ENCODE peak calls at places on chromosomes 1 and 21, in seven cellular contexts. One of them, this sample, is unnamed.
A peak's percentile ranks its signal among the peaks of the same experiment; 100 is the strongest.

GRCh38 chr1:111139234-111139955 is 498 bp downstream of the DRAM2 start:
- DNase-seq in uterus: peak; percentile 17
- DNase-seq in GM13976: no peak
- DNase-seq in tibial artery: peak; percentile 42
- DNase-seq in stimulated activated CD4-positive, alpha-beta T cell treated with anti-CD3 and anti-CD28 coated beads, Interleukin-1b, Interleukin-23, amount 100 ng/mL, for 24 hours: peak; percentile 33
- DNase-seq in mesenchymal stem cell: peak; percentile 82
- DNase-seq in D341Med: peak; percentile 83
- DNase-seq in this sample: no peak

GRCh38 chr1:154483941-154484803 is 17.8 kb upstream of the TDRD10 start:
- DNase-seq in uterus: no peak
- DNase-seq in GM13976: no peak
- DNase-seq in tibial artery: no peak
- DNase-seq in stimulated activated CD4-positive, alpha-beta T cell treated with anti-CD3 and anti-CD28 coated beads, Interleukin-1b, Interleukin-23, amount 100 ng/mL, for 24 hours: no peak
- DNase-seq in mesenchymal stem cell: peak; percentile 45
- DNase-seq in D341Med: no peak
- DNase-seq in this sample: no peak

GRCh38 chr1:15513192-15513591 is 10.8 kb downstream of the CASP9 start:
- DNase-seq in uterus: no peak
- DNase-seq in GM13976: no peak
- DNase-seq in tibial artery: no peak
- DNase-seq in stimulated activated CD4-positive, alpha-beta T cell treated with anti-CD3 and anti-CD28 coated beads, Interleukin-1b, Interleukin-23, amount 100 ng/mL, for 24 hours: no peak
- DNase-seq in mesenchymal stem cell: no peak
- DNase-seq in D341Med: no peak
- DNase-seq in this sample: no peak

GRCh38 chr1:85448358-85448757 is 16.6 kb downstream of the DDAH1 start:
- DNase-seq in uterus: no peak
- DNase-seq in GM13976: no peak
- DNase-seq in tibial artery: no peak
- DNase-seq in stimulated activated CD4-positive, alpha-beta T cell treated with anti-CD3 and anti-CD28 coated beads, Interleukin-1b, Interleukin-23, amount 100 ng/mL, for 24 hours: no peak
- DNase-seq in mesenchymal stem cell: peak; percentile 46
- DNase-seq in D341Med: no peak
- DNase-seq in this sample: no peak

GRCh38 chr1:201475121-201475520 is 6.1 kb upstream of the PHLDA3 start:
- DNase-seq in uterus: no peak
- DNase-seq in GM13976: no peak
- DNase-seq in tibial artery: no peak
- DNase-seq in stimulated activated CD4-positive, alpha-beta T cell treated with anti-CD3 and anti-CD28 coated beads, Interleukin-1b, Interleukin-23, amount 100 ng/mL, for 24 hours: no peak
- DNase-seq in mesenchymal stem cell: no peak
- DNase-seq in D341Med: no peak
- DNase-seq in this sample: no peak

GRCh38 chr1:23385119-23385621 is 15.5 kb upstream of the ZNF436 start:
- DNase-seq in uterus: no peak
- DNase-seq in GM13976: no peak
- DNase-seq in tibial artery: no peak
- DNase-seq in stimulated activated CD4-positive, alpha-beta T cell treated with anti-CD3 and anti-CD28 coated beads, Interleukin-1b, Interleukin-23, amount 100 ng/mL, for 24 hours: no peak
- DNase-seq in mesenchymal stem cell: peak; percentile 65
- DNase-seq in D341Med: no peak
- DNase-seq in this sample: no peak

GRCh38 chr1:65535981-65536380 is 115.5 kb downstream of the LEPR start:
- DNase-seq in uterus: no peak
- DNase-seq in GM13976: no peak
- DNase-seq in tibial artery: no peak
- DNase-seq in stimulated activated CD4-positive, alpha-beta T cell treated with anti-CD3 and anti-CD28 coated beads, Interleukin-1b, Interleukin-23, amount 100 ng/mL, for 24 hours: no peak
- DNase-seq in mesenchymal stem cell: no peak
- DNase-seq in D341Med: no peak
- DNase-seq in this sample: no peak

GRCh38 chr1:3821004-3821933 is 25.0 kb upstream of the LRRC47 start:
- DNase-seq in uterus: no peak
- DNase-seq in GM13976: no peak
- DNase-seq in tibial artery: no peak
- DNase-seq in stimulated activated CD4-positive, alpha-beta T cell treated with anti-CD3 and anti-CD28 coated beads, Interleukin-1b, Interleukin-23, amount 100 ng/mL, for 24 hours: no peak
- DNase-seq in mesenchymal stem cell: no peak
- DNase-seq in D341Med: peak; percentile 85
- DNase-seq in this sample: no peak

GRCh38 chr1:178341218-178341956 is 155.4 kb downstream of the CLEC20A start:
- DNase-seq in uterus: peak; percentile 25
- DNase-seq in GM13976: no peak
- DNase-seq in tibial artery: peak; percentile 27
- DNase-seq in stimulated activated CD4-positive, alpha-beta T cell treated with anti-CD3 and anti-CD28 coated beads, Interleukin-1b, Interleukin-23, amount 100 ng/mL, for 24 hours: no peak
- DNase-seq in mesenchymal stem cell: peak; percentile 73
- DNase-seq in D341Med: peak; percentile 25
- DNase-seq in this sample: no peak

GRCh38 chr1:2003564-2004131 is at the start of gene CFAP74:
- DNase-seq in uterus: no peak
- DNase-seq in GM13976: no peak
- DNase-seq in tibial artery: no peak
- DNase-seq in stimulated activated CD4-positive, alpha-beta T cell treated with anti-CD3 and anti-CD28 coated beads, Interleukin-1b, Interleukin-23, amount 100 ng/mL, for 24 hours: no peak
- DNase-seq in mesenchymal stem cell: peak; percentile 65
- DNase-seq in D341Med: peak; percentile 60
- DNase-seq in this sample: no peak

GRCh38 chr1:159986093-159986492 is 32.1 kb upstream of the SLAMF9 start:
- DNase-seq in uterus: no peak
- DNase-seq in GM13976: no peak
- DNase-seq in tibial artery: no peak
- DNase-seq in stimulated activated CD4-positive, alpha-beta T cell treated with anti-CD3 and anti-CD28 coated beads, Interleukin-1b, Interleukin-23, amount 100 ng/mL, for 24 hours: no peak
- DNase-seq in mesenchymal stem cell: no peak
- DNase-seq in D341Med: no peak
- DNase-seq in this sample: no peak

GRCh38 chr1:79128726-79129125 is 122.2 kb upstream of the ADGRL4 start:
- DNase-seq in uterus: no peak
- DNase-seq in GM13976: no peak
- DNase-seq in tibial artery: no peak
- DNase-seq in stimulated activated CD4-positive, alpha-beta T cell treated with anti-CD3 and anti-CD28 coated beads, Interleukin-1b, Interleukin-23, amount 100 ng/mL, for 24 hours: no peak
- DNase-seq in mesenchymal stem cell: peak; percentile 78
- DNase-seq in D341Med: no peak
- DNase-seq in this sample: no peak

GRCh38 chr1:197439708-197440107 is 171.7 kb downstream of the CRB1 start:
- DNase-seq in uterus: no peak
- DNase-seq in GM13976: no peak
- DNase-seq in tibial artery: no peak
- DNase-seq in stimulated activated CD4-positive, alpha-beta T cell treated with anti-CD3 and anti-CD28 coated beads, Interleukin-1b, Interleukin-23, amount 100 ng/mL, for 24 hours: no peak
- DNase-seq in mesenchymal stem cell: no peak
- DNase-seq in D341Med: no peak
- DNase-seq in this sample: no peak

GRCh38 chr1:25624155-25624554 is 7.6 kb downstream of the MAN1C1 start:
- DNase-seq in uterus: no peak
- DNase-seq in GM13976: no peak
- DNase-seq in tibial artery: no peak
- DNase-seq in stimulated activated CD4-positive, alpha-beta T cell treated with anti-CD3 and anti-CD28 coated beads, Interleukin-1b, Interleukin-23, amount 100 ng/mL, for 24 hours: no peak
- DNase-seq in mesenchymal stem cell: no peak
- DNase-seq in D341Med: no peak
- DNase-seq in this sample: no peak

GRCh38 chr1:243946253-243946652 is 96.2 kb upstream of the AKT3 start:
- DNase-seq in uterus: no peak
- DNase-seq in GM13976: no peak
- DNase-seq in tibial artery: no peak
- DNase-seq in stimulated activated CD4-positive, alpha-beta T cell treated with anti-CD3 and anti-CD28 coated beads, Interleukin-1b, Interleukin-23, amount 100 ng/mL, for 24 hours: no peak
- DNase-seq in mesenchymal stem cell: no peak
- DNase-seq in D341Med: no peak
- DNase-seq in this sample: no peak

GRCh38 chr1:8880068-8880676 is 1.7 kb upstream of the ENO1 start:
- DNase-seq in uterus: peak; percentile 86
- DNase-seq in GM13976: peak; percentile 65
- DNase-seq in tibial artery: peak; percentile 86
- DNase-seq in stimulated activated CD4-positive, alpha-beta T cell treated with anti-CD3 and anti-CD28 coated beads, Interleukin-1b, Interleukin-23, amount 100 ng/mL, for 24 hours: no peak
- DNase-seq in mesenchymal stem cell: peak; percentile 91
- DNase-seq in D341Med: no peak
- DNase-seq in this sample: no peak

GRCh38 chr1:161164901-161165620 is 1.2 kb upstream of the PPOX start:
- DNase-seq in uterus: no peak
- DNase-seq in GM13976: no peak
- DNase-seq in tibial artery: no peak
- DNase-seq in stimulated activated CD4-positive, alpha-beta T cell treated with anti-CD3 and anti-CD28 coated beads, Interleukin-1b, Interleukin-23, amount 100 ng/mL, for 24 hours: no peak
- DNase-seq in mesenchymal stem cell: no peak
- DNase-seq in D341Med: no peak
- DNase-seq in this sample: no peak

GRCh38 chr1:163202833-163203451 is at the start of gene RGS5:
- DNase-seq in uterus: no peak
- DNase-seq in GM13976: no peak
- DNase-seq in tibial artery: no peak
- DNase-seq in stimulated activated CD4-positive, alpha-beta T cell treated with anti-CD3 and anti-CD28 coated beads, Interleukin-1b, Interleukin-23, amount 100 ng/mL, for 24 hours: no peak
- DNase-seq in mesenchymal stem cell: peak; percentile 45
- DNase-seq in D341Med: peak; percentile 28
- DNase-seq in this sample: no peak

GRCh38 chr1:8711161-8711560 is 106.3 kb downstream of the RERE start:
- DNase-seq in uterus: no peak
- DNase-seq in GM13976: no peak
- DNase-seq in tibial artery: no peak
- DNase-seq in stimulated activated CD4-positive, alpha-beta T cell treated with anti-CD3 and anti-CD28 coated beads, Interleukin-1b, Interleukin-23, amount 100 ng/mL, for 24 hours: no peak
- DNase-seq in mesenchymal stem cell: no peak
- DNase-seq in D341Med: no peak
- DNase-seq in this sample: no peak

GRCh38 chr1:94271373-94271772 is 34.0 kb upstream of the ARHGAP29 start:
- DNase-seq in uterus: no peak
- DNase-seq in GM13976: no peak
- DNase-seq in tibial artery: no peak
- DNase-seq in stimulated activated CD4-positive, alpha-beta T cell treated with anti-CD3 and anti-CD28 coated beads, Interleukin-1b, Interleukin-23, amount 100 ng/mL, for 24 hours: no peak
- DNase-seq in mesenchymal stem cell: no peak
- DNase-seq in D341Med: no peak
- DNase-seq in this sample: no peak

GRCh38 chr1:227782226-227782625 is 33.2 kb upstream of the PRSS38 start:
- DNase-seq in uterus: no peak
- DNase-seq in GM13976: no peak
- DNase-seq in tibial artery: no peak
- DNase-seq in stimulated activated CD4-positive, alpha-beta T cell treated with anti-CD3 and anti-CD28 coated beads, Interleukin-1b, Interleukin-23, amount 100 ng/mL, for 24 hours: no peak
- DNase-seq in mesenchymal stem cell: no peak
- DNase-seq in D341Med: peak; percentile 16
- DNase-seq in this sample: no peak

GRCh38 chr21:46226920-46227599 is 1.5 kb downstream of the LSS start:
- DNase-seq in uterus: no peak
- DNase-seq in GM13976: peak; percentile 47
- DNase-seq in tibial artery: no peak
- DNase-seq in stimulated activated CD4-positive, alpha-beta T cell treated with anti-CD3 and anti-CD28 coated beads, Interleukin-1b, Interleukin-23, amount 100 ng/mL, for 24 hours: no peak
- DNase-seq in mesenchymal stem cell: peak; percentile 79
- DNase-seq in D341Med: peak; percentile 4
- DNase-seq in this sample: no peak

GRCh38 chr1:187999973-188000372 is 1171.2 kb downstream of the PLA2G4A start:
- DNase-seq in uterus: no peak
- DNase-seq in GM13976: no peak
- DNase-seq in tibial artery: no peak
- DNase-seq in stimulated activated CD4-positive, alpha-beta T cell treated with anti-CD3 and anti-CD28 coated beads, Interleukin-1b, Interleukin-23, amount 100 ng/mL, for 24 hours: no peak
- DNase-seq in mesenchymal stem cell: no peak
- DNase-seq in D341Med: no peak
- DNase-seq in this sample: no peak

GRCh38 chr1:96116707-96117106 is 604.9 kb upstream of the PTBP2 start:
- DNase-seq in uterus: no peak
- DNase-seq in GM13976: no peak
- DNase-seq in tibial artery: no peak
- DNase-seq in stimulated activated CD4-positive, alpha-beta T cell treated with anti-CD3 and anti-CD28 coated beads, Interleukin-1b, Interleukin-23, amount 100 ng/mL, for 24 hours: no peak
- DNase-seq in mesenchymal stem cell: peak; percentile 37
- DNase-seq in D341Med: no peak
- DNase-seq in this sample: no peak

GRCh38 chr1:55235722-55236121 is 20.6 kb upstream of the USP24 start:
- DNase-seq in uterus: no peak
- DNase-seq in GM13976: no peak
- DNase-seq in tibial artery: no peak
- DNase-seq in stimulated activated CD4-positive, alpha-beta T cell treated with anti-CD3 and anti-CD28 coated beads, Interleukin-1b, Interleukin-23, amount 100 ng/mL, for 24 hours: no peak
- DNase-seq in mesenchymal stem cell: peak; percentile 91
- DNase-seq in D341Med: no peak
- DNase-seq in this sample: no peak

GRCh38 chr1:221166559-221167318 is 287.5 kb downstream of the HLX start:
- DNase-seq in uterus: no peak
- DNase-seq in GM13976: peak; percentile 24
- DNase-seq in tibial artery: peak; percentile 38
- DNase-seq in stimulated activated CD4-positive, alpha-beta T cell treated with anti-CD3 and anti-CD28 coated beads, Interleukin-1b, Interleukin-23, amount 100 ng/mL, for 24 hours: no peak
- DNase-seq in mesenchymal stem cell: no peak
- DNase-seq in D341Med: no peak
- DNase-seq in this sample: no peak

GRCh38 chr1:37186246-37186756 is 152.0 kb upstream of the GRIK3 start:
- DNase-seq in uterus: no peak
- DNase-seq in GM13976: no peak
- DNase-seq in tibial artery: no peak
- DNase-seq in stimulated activated CD4-positive, alpha-beta T cell treated with anti-CD3 and anti-CD28 coated beads, Interleukin-1b, Interleukin-23, amount 100 ng/mL, for 24 hours: no peak
- DNase-seq in mesenchymal stem cell: no peak
- DNase-seq in D341Med: no peak
- DNase-seq in this sample: no peak

GRCh38 chr1:21782868-21783678 is at the start of gene USP48:
- DNase-seq in uterus: peak; percentile 97
- DNase-seq in GM13976: peak; percentile 94
- DNase-seq in tibial artery: peak; percentile 96
- DNase-seq in stimulated activated CD4-positive, alpha-beta T cell treated with anti-CD3 and anti-CD28 coated beads, Interleukin-1b, Interleukin-23, amount 100 ng/mL, for 24 hours: peak; percentile 95
- DNase-seq in mesenchymal stem cell: peak; percentile 97
- DNase-seq in D341Med: peak; percentile 97
- DNase-seq in this sample: peak; percentile 61

GRCh38 chr1:240464099-240464498 is 147.9 kb downstream of the GREM2 start:
- DNase-seq in uterus: no peak
- DNase-seq in GM13976: no peak
- DNase-seq in tibial artery: no peak
- DNase-seq in stimulated activated CD4-positive, alpha-beta T cell treated with anti-CD3 and anti-CD28 coated beads, Interleukin-1b, Interleukin-23, amount 100 ng/mL, for 24 hours: no peak
- DNase-seq in mesenchymal stem cell: peak; percentile 16
- DNase-seq in D341Med: no peak
- DNase-seq in this sample: no peak

GRCh38 chr1:185520188-185520935 is 203.3 kb upstream of the IVNS1ABP start:
- DNase-seq in uterus: no peak
- DNase-seq in GM13976: no peak
- DNase-seq in tibial artery: no peak
- DNase-seq in stimulated activated CD4-positive, alpha-beta T cell treated with anti-CD3 and anti-CD28 coated beads, Interleukin-1b, Interleukin-23, amount 100 ng/mL, for 24 hours: no peak
- DNase-seq in mesenchymal stem cell: peak; percentile 40
- DNase-seq in D341Med: no peak
- DNase-seq in this sample: no peak

GRCh38 chr1:27405074-27405473 is 12.7 kb downstream of the GPR3 start:
- DNase-seq in uterus: no peak
- DNase-seq in GM13976: no peak
- DNase-seq in tibial artery: no peak
- DNase-seq in stimulated activated CD4-positive, alpha-beta T cell treated with anti-CD3 and anti-CD28 coated beads, Interleukin-1b, Interleukin-23, amount 100 ng/mL, for 24 hours: no peak
- DNase-seq in mesenchymal stem cell: peak; percentile 91
- DNase-seq in D341Med: no peak
- DNase-seq in this sample: no peak

GRCh38 chr1:59146651-59147358 is 150.1 kb upstream of the FGGY start:
- DNase-seq in uterus: peak; percentile 43
- DNase-seq in GM13976: peak; percentile 83
- DNase-seq in tibial artery: peak; percentile 43
- DNase-seq in stimulated activated CD4-positive, alpha-beta T cell treated with anti-CD3 and anti-CD28 coated beads, Interleukin-1b, Interleukin-23, amount 100 ng/mL, for 24 hours: no peak
- DNase-seq in mesenchymal stem cell: peak; percentile 68
- DNase-seq in D341Med: peak; percentile 41
- DNase-seq in this sample: peak; percentile 38

GRCh38 chr1:10489291-10490055 is 14.7 kb downstream of the PEX14 start:
- DNase-seq in uterus: no peak
- DNase-seq in GM13976: no peak
- DNase-seq in tibial artery: no peak
- DNase-seq in stimulated activated CD4-positive, alpha-beta T cell treated with anti-CD3 and anti-CD28 coated beads, Interleukin-1b, Interleukin-23, amount 100 ng/mL, for 24 hours: no peak
- DNase-seq in mesenchymal stem cell: peak; percentile 24
- DNase-seq in D341Med: no peak
- DNase-seq in this sample: no peak